ENCODE peak calls at places on chromosomes 5 and 9, in six cellular contexts. H, Y, J, D, W and L are unnamed samples. For H3K36me3, the result is how much of the 10 kb centered on the place peaks cover.

GRCh38 chr5:179914032-179914755 is 6.5 kb upstream of the TBC1D9B start:
- DNase-seq in J (peak), W (no peak), D (no peak), Y (no peak), H (no peak), L (no peak)

GRCh38 chr5:126777974-126778674 is 1.2 kb downstream of the LMNB1 start:
- DNase-seq in H (peak), W (peak), Y (peak), J (peak), D (peak), L (peak)

GRCh38 chr5:77663081-77663863 is 24.8 kb upstream of the OTP start:
- DNase-seq in J (no peak), W (no peak), D (no peak), Y (no peak), H (peak), L (no peak)

GRCh38 chr5:124404796-124405195 is 341.6 kb downstream of the ZNF608 start:
- DNase-seq in J (no peak), D (no peak), H (no peak), W (no peak), Y (no peak), L (no peak)

GRCh38 chr9:16275795-16276624 is 594.5 kb downstream of the BNC2 start:
- DNase-seq in J (peak), Y (no peak), D (peak), W (no peak), H (no peak), L (no peak)

GRCh38 chr5:151448038-151448985 is 909 bp downstream of the SLC36A1 start:
- DNase-seq in D (peak), J (no peak), W (peak), Y (no peak), H (no peak), L (no peak)

GRCh38 chr5:124888050-124888506 is 141.6 kb upstream of the ZNF608 start:
- DNase-seq in W (no peak), Y (no peak), D (no peak), J (no peak), H (no peak), L (no peak)

GRCh38 chr5:68033961-68034581 is 181.5 kb upstream of the PIK3R1 start:
- DNase-seq in W (no peak), D (no peak), H (peak), J (peak), Y (peak), L (no peak)

GRCh38 chr5:134458234-134458633 is 46.6 kb upstream of the CDKN2AIPNL start:
- DNase-seq in H (peak), D (peak), W (no peak), J (peak), Y (peak), L (no peak)

GRCh38 chr5:40623480-40624420 is 56.0 kb upstream of the PTGER4 start:
- DNase-seq in D (no peak), Y (no peak), H (no peak), W (no peak), J (no peak), L (no peak)

GRCh38 chr5:77211013-77211690 is 672 bp downstream of the PDE8B start:
- DNase-seq in W (peak), J (no peak), H (no peak), Y (no peak), D (no peak), L (no peak)

GRCh38 chr5:72849546-72849945 is 33.1 kb downstream of the TNPO1 start:
- DNase-seq in W (no peak), Y (no peak), J (no peak), D (no peak), H (no peak), L (no peak)

GRCh38 chr5:178149199-178149932 is 4.3 kb downstream of the NHP2 start:
- DNase-seq in H (no peak), J (no peak), Y (no peak), W (no peak), D (no peak), L (no peak)

GRCh38 chr5:33102551-33102950 is 338.2 kb upstream of the TARS1 start:
- DNase-seq in Y (no peak), H (no peak), W (no peak), J (no peak), D (no peak), L (no peak)

GRCh38 chr5:169637856-169638190 is 748 bp downstream of the DOCK2 start:
- DNase-seq in D (no peak), Y (no peak), H (peak), J (no peak), W (no peak), L (no peak)

GRCh38 chr5:148909001-148909400 is 82.6 kb downstream of the ADRB2 start:
- DNase-seq in Y (no peak), D (no peak), J (no peak), W (no peak), H (no peak), L (peak)

GRCh38 chr9:137665697-137666504 is 47.1 kb downstream of the EHMT1 start:
- DNase-seq in D (peak), Y (no peak), J (no peak), H (no peak), W (no peak), L (no peak)

GRCh38 chr9:130243015-130243881 is 22.3 kb upstream of the HMCN2 start:
- DNase-seq in Y (peak), H (peak), W (peak), J (peak), D (peak), L (no peak)
- H3K4me3 ChIP-seq in Y (no peak), H (peak), W (no peak), J (no peak), D (no peak), L (no peak)

GRCh38 chr5:85591311-85591710 is 1026.4 kb upstream of the COX7C start:
- DNase-seq in H (no peak), D (no peak), J (no peak), Y (no peak), W (no peak), L (no peak)

GRCh38 chr5:85590764-85591163 is 1027.0 kb upstream of the COX7C start:
- DNase-seq in Y (no peak), W (no peak), D (no peak), J (no peak), H (no peak), L (no peak)
- H3K36me3 ChIP-seq in Y (under half), W (under half), D (under half), J (under half), H (under half), L (under half)

DNA sequence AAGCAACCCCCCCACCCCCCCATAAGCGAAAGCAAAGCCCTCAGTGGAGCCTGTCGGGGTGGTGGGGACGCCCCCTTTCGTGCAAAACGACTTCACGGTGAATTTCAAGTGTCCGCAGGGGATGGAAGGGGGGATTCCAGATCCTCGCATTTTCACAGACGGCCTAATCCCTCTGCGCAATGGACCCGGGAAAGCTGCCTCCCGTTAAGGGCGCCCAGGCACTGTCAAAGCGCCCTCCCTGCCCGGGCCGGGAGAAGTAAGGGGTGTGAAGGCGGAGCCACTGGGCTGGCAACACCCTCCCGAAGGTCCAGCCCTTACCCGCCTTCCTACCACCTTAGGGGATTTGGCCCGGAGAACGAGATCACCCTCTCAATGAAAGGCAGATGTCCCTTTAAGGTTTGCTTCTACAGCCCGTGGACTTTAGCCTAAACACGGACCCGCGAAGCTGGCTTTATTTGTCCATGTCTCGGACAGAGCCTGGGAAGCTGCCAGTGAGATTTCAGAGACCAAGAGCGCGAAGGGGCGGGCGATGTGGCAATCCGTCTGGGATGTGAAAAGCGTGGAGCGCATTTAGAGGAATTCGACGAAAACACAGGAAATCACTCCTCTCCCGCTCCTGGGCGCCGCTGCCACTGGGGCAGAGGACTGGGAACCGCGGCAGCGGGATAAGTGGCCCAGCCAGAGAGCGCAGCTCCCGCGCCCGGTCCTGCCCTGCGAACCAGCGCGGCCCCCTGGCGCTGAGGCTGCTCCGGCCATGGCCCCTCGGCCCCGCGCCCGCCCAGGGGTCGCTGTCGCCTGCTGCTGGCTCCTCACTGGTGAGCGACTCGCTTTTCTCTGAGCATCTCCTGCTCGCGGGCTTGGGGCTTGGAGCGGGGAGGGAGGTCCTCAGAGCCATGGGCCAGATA is at the start of the genes ITGA1 and PELO:
- DNase-seq in J (peak), H (peak), W (peak), Y (peak), D (peak), L (no peak)
- TF ChIP-seq CTCF in J (no peak), H (peak), W (no peak), Y (peak), D (no peak), L (peak)

GRCh38 chr5:157599565-157599964 is 24.0 kb upstream of the ADAM19 start:
- DNase-seq in J (no peak), D (no peak), H (no peak), Y (no peak), W (no peak), L (no peak)
- H3K4me3 ChIP-seq in J (no peak), D (no peak), H (no peak), Y (no peak), W (no peak), L (no peak)